ENCODE peak calls at places on chromosome 12, in eight cellular contexts. One of them, this sample, is unnamed.
A peak's percentile ranks its signal among the peaks of the same experiment; 100 is the strongest.

GRCh38 chr12:113500662-113501435 is 29.2 kb upstream of the LHX5 start:
- DNase-seq in LoVo: no peak
- DNase-seq in tibial artery: no peak
- DNase-seq in right cardiac atrium: no peak
- DNase-seq in activated T-cell treated with anti-CD3 and anti-CD28 coated beads for 1 hour: no peak
- DNase-seq in effector memory CD4-positive, alpha-beta T cell: no peak
- DNase-seq in naive thymus-derived CD8-positive, alpha-beta T cell: no peak
- DNase-seq in fibroblast of pulmonary artery: no peak
- DNase-seq in this sample: no peak

GRCh38 chr12:113286712-113287111 is 48.2 kb downstream of the SLC8B1 start:
- DNase-seq in naive thymus-derived CD8-positive, alpha-beta T cell: no peak
- DNase-seq in effector memory CD4-positive, alpha-beta T cell: no peak
- DNase-seq in right cardiac atrium: peak; percentile 28
- DNase-seq in fibroblast of pulmonary artery: no peak
- DNase-seq in activated T-cell treated with anti-CD3 and anti-CD28 coated beads for 1 hour: no peak
- DNase-seq in LoVo: no peak
- DNase-seq in tibial artery: no peak
- DNase-seq in this sample: no peak

GRCh38 chr12:48216785-48217184 is 13.7 kb upstream of the OR10AD1 start:
- DNase-seq in effector memory CD4-positive, alpha-beta T cell: no peak
- DNase-seq in fibroblast of pulmonary artery: no peak
- DNase-seq in right cardiac atrium: no peak
- DNase-seq in activated T-cell treated with anti-CD3 and anti-CD28 coated beads for 1 hour: no peak
- DNase-seq in LoVo: no peak
- DNase-seq in tibial artery: no peak
- DNase-seq in naive thymus-derived CD8-positive, alpha-beta T cell: no peak
- DNase-seq in this sample: no peak

GRCh38 chr12:49872781-49873181 is 29.9 kb upstream of the BCDIN3D start:
- DNase-seq in naive thymus-derived CD8-positive, alpha-beta T cell: no peak
- DNase-seq in effector memory CD4-positive, alpha-beta T cell: no peak
- DNase-seq in right cardiac atrium: peak; percentile 61
- DNase-seq in LoVo: no peak
- DNase-seq in activated T-cell treated with anti-CD3 and anti-CD28 coated beads for 1 hour: no peak
- DNase-seq in fibroblast of pulmonary artery: peak; percentile 47
- DNase-seq in tibial artery: no peak
- DNase-seq in this sample: no peak

GRCh38 chr12:47863467-47863866 is 41.3 kb downstream of the VDR start:
- DNase-seq in fibroblast of pulmonary artery: no peak
- DNase-seq in effector memory CD4-positive, alpha-beta T cell: no peak
- DNase-seq in LoVo: no peak
- DNase-seq in right cardiac atrium: no peak
- DNase-seq in activated T-cell treated with anti-CD3 and anti-CD28 coated beads for 1 hour: no peak
- DNase-seq in naive thymus-derived CD8-positive, alpha-beta T cell: no peak
- DNase-seq in tibial artery: peak; percentile 29
- DNase-seq in this sample: no peak

GRCh38 chr12:106733660-106734059 is 40.8 kb upstream of the RIC8B start:
- DNase-seq in LoVo: no peak
- DNase-seq in effector memory CD4-positive, alpha-beta T cell: no peak
- DNase-seq in activated T-cell treated with anti-CD3 and anti-CD28 coated beads for 1 hour: no peak
- DNase-seq in tibial artery: no peak
- DNase-seq in naive thymus-derived CD8-positive, alpha-beta T cell: no peak
- DNase-seq in right cardiac atrium: no peak
- DNase-seq in fibroblast of pulmonary artery: no peak
- DNase-seq in this sample: peak; percentile 10

GRCh38 chr12:28440209-28440608 is 250.0 kb downstream of the CCDC91 start:
- DNase-seq in fibroblast of pulmonary artery: no peak
- DNase-seq in tibial artery: no peak
- DNase-seq in naive thymus-derived CD8-positive, alpha-beta T cell: no peak
- DNase-seq in LoVo: no peak
- DNase-seq in right cardiac atrium: no peak
- DNase-seq in activated T-cell treated with anti-CD3 and anti-CD28 coated beads for 1 hour: no peak
- DNase-seq in effector memory CD4-positive, alpha-beta T cell: no peak
- DNase-seq in this sample: no peak

GRCh38 chr12:122064034-122064777 is 14.3 kb upstream of the MLXIP start:
- DNase-seq in activated T-cell treated with anti-CD3 and anti-CD28 coated beads for 1 hour: no peak
- DNase-seq in naive thymus-derived CD8-positive, alpha-beta T cell: no peak
- DNase-seq in LoVo: peak; percentile 90
- DNase-seq in fibroblast of pulmonary artery: peak; percentile 98
- DNase-seq in right cardiac atrium: peak; percentile 98
- DNase-seq in tibial artery: peak; percentile 85
- DNase-seq in effector memory CD4-positive, alpha-beta T cell: no peak
- DNase-seq in this sample: peak; percentile 93

GRCh38 chr12:98423963-98424362 is 91.4 kb upstream of the TMPO start:
- DNase-seq in naive thymus-derived CD8-positive, alpha-beta T cell: no peak
- DNase-seq in fibroblast of pulmonary artery: no peak
- DNase-seq in right cardiac atrium: no peak
- DNase-seq in tibial artery: no peak
- DNase-seq in activated T-cell treated with anti-CD3 and anti-CD28 coated beads for 1 hour: no peak
- DNase-seq in LoVo: no peak
- DNase-seq in effector memory CD4-positive, alpha-beta T cell: no peak
- DNase-seq in this sample: no peak

GRCh38 chr12:116642683-116643082 is 83.5 kb downstream of the MAP1LC3B2 start:
- DNase-seq in fibroblast of pulmonary artery: no peak
- DNase-seq in right cardiac atrium: no peak
- DNase-seq in effector memory CD4-positive, alpha-beta T cell: no peak
- DNase-seq in LoVo: no peak
- DNase-seq in naive thymus-derived CD8-positive, alpha-beta T cell: no peak
- DNase-seq in activated T-cell treated with anti-CD3 and anti-CD28 coated beads for 1 hour: no peak
- DNase-seq in tibial artery: no peak
- DNase-seq in this sample: no peak

GRCh38 chr12:105348561-105348960 is 18.1 kb downstream of the C12orf75 start:
- DNase-seq in right cardiac atrium: no peak
- DNase-seq in LoVo: no peak
- DNase-seq in fibroblast of pulmonary artery: no peak
- DNase-seq in naive thymus-derived CD8-positive, alpha-beta T cell: no peak
- DNase-seq in effector memory CD4-positive, alpha-beta T cell: no peak
- DNase-seq in tibial artery: no peak
- DNase-seq in activated T-cell treated with anti-CD3 and anti-CD28 coated beads for 1 hour: no peak
- DNase-seq in this sample: no peak

GRCh38 chr12:52125499-52125900 is 46.0 kb downstream of the SMIM41 start:
- DNase-seq in effector memory CD4-positive, alpha-beta T cell: no peak
- DNase-seq in right cardiac atrium: no peak
- DNase-seq in LoVo: no peak
- DNase-seq in fibroblast of pulmonary artery: no peak
- DNase-seq in activated T-cell treated with anti-CD3 and anti-CD28 coated beads for 1 hour: no peak
- DNase-seq in tibial artery: peak; percentile 31
- DNase-seq in naive thymus-derived CD8-positive, alpha-beta T cell: no peak
- DNase-seq in this sample: no peak

GRCh38 chr12:7130791-7131501 is 775 bp downstream of the CLSTN3 start:
- DNase-seq in LoVo: no peak
- DNase-seq in activated T-cell treated with anti-CD3 and anti-CD28 coated beads for 1 hour: peak; percentile 26
- DNase-seq in effector memory CD4-positive, alpha-beta T cell: peak; percentile 40
- DNase-seq in tibial artery: no peak
- DNase-seq in fibroblast of pulmonary artery: peak; percentile 44
- DNase-seq in naive thymus-derived CD8-positive, alpha-beta T cell: no peak
- DNase-seq in right cardiac atrium: peak; percentile 81
- DNase-seq in this sample: no peak

This sample was measured in kidney epithelial cell.